ENCODE peak calls at places on chromosomes 7 and 10, in four cellular contexts. One of them, this sample, is unnamed.

GRCh38 chr7:117796889-117797288 is 76.4 kb downstream of the CTTNBP2 start:
- DNase-seq in HepG2: no peak
- DNase-seq in HEK293T: no peak
- DNase-seq in WTC11: no peak
- DNase-seq in this sample: no peak

GRCh38 chr10:92689663-92690210 is at the start of gene HHEX:
- DNase-seq in WTC11: peak
- DNase-seq in HEK293T: peak
- DNase-seq in HepG2: peak
- DNase-seq in this sample: peak

GRCh38 chr10:122543676-122544075 is 16.9 kb upstream of the DMBT1 start:
- DNase-seq in WTC11: no peak
- DNase-seq in HEK293T: no peak
- DNase-seq in HepG2: no peak
- DNase-seq in this sample: no peak

GRCh38 chr10:66259836-66260235 is 666.0 kb upstream of the LRRTM3 start:
- DNase-seq in WTC11: no peak
- DNase-seq in HEK293T: no peak
- DNase-seq in HepG2: no peak
- DNase-seq in this sample: no peak

GRCh38 chr7:138890782-138891445 is 90.3 kb downstream of the KIAA1549 start:
- DNase-seq in HEK293T: no peak
- DNase-seq in HepG2: peak
- DNase-seq in WTC11: no peak
- DNase-seq in this sample: no peak

GRCh38 chr7:47940482-47941001 is 7.7 kb downstream of the PKD1L1 start:
- DNase-seq in HepG2: no peak
- DNase-seq in WTC11: no peak
- DNase-seq in HEK293T: no peak
- DNase-seq in this sample: no peak

GRCh38 chr10:35641430-35642015 is 573 bp downstream of the FZD8 start:
- DNase-seq in WTC11: peak
- DNase-seq in HEK293T: no peak
- DNase-seq in HepG2: no peak
- DNase-seq in this sample: no peak

GRCh38 chr7:24609059-24609458 is 35.8 kb downstream of the PALS2 start:
- DNase-seq in HEK293T: no peak
- DNase-seq in HepG2: no peak
- DNase-seq in WTC11: peak
- DNase-seq in this sample: no peak

GRCh38 chr7:3738964-3739363 is 437.9 kb downstream of the SDK1 start:
- DNase-seq in HEK293T: no peak
- DNase-seq in HepG2: no peak
- DNase-seq in WTC11: no peak
- DNase-seq in this sample: no peak

GRCh38 chr7:157506268-157506667 is 169.5 kb downstream of the DNAJB6 start:
- DNase-seq in WTC11: no peak
- DNase-seq in HepG2: no peak
- DNase-seq in HEK293T: no peak
- DNase-seq in this sample: no peak

GRCh38 chr10:116364808-116365207 is 40.6 kb downstream of the CCDC172 start:
- DNase-seq in HepG2: no peak
- DNase-seq in HEK293T: no peak
- DNase-seq in WTC11: no peak
- DNase-seq in this sample: no peak

GRCh38 chr7:79806161-79806734 is 328.4 kb upstream of the GNAI1 start:
- DNase-seq in HepG2: peak
- DNase-seq in WTC11: no peak
- DNase-seq in HEK293T: peak
- DNase-seq in this sample: no peak

GRCh38 chr7:12951397-12951801 is 264.0 kb downstream of the ARL4A start:
- DNase-seq in WTC11: no peak
- DNase-seq in HepG2: no peak
- DNase-seq in HEK293T: no peak
- DNase-seq in this sample: no peak

GRCh38 chr7:29883462-29884398 is 77.4 kb downstream of the WIPF3 start:
- DNase-seq in HepG2: no peak
- DNase-seq in WTC11: peak
- DNase-seq in HEK293T: no peak
- DNase-seq in this sample: no peak

GRCh38 chr10:24851595-24851994 is 100.8 kb downstream of the PRTFDC1 start:
- DNase-seq in HEK293T: no peak
- DNase-seq in HepG2: no peak
- DNase-seq in WTC11: no peak
- DNase-seq in this sample: no peak

GRCh38 chr10:72846225-72846624 is 47.3 kb upstream of the OIT3 start:
- DNase-seq in HepG2: no peak
- DNase-seq in HEK293T: no peak
- DNase-seq in WTC11: no peak
- DNase-seq in this sample: no peak

GRCh38 chr7:70512719-70513118 is 619.2 kb upstream of the GALNT17 start:
- DNase-seq in HepG2: no peak
- DNase-seq in HEK293T: no peak
- DNase-seq in WTC11: no peak
- DNase-seq in this sample: no peak

GRCh38 chr10:6119962-6120361 is 31.1 kb downstream of the RBM17 start:
- DNase-seq in HEK293T: no peak
- DNase-seq in HepG2: no peak
- DNase-seq in WTC11: no peak
- DNase-seq in this sample: no peak

GRCh38 chr10:47058961-47059391 is 147.7 kb downstream of the PTPN20 start:
- DNase-seq in WTC11: no peak
- DNase-seq in HEK293T: peak
- DNase-seq in HepG2: no peak
- DNase-seq in this sample: no peak

GRCh38 chr10:93991101-93991500 is 2.6 kb upstream of the PLCE1 start:
- DNase-seq in WTC11: no peak
- DNase-seq in HepG2: no peak
- DNase-seq in HEK293T: no peak
- DNase-seq in this sample: no peak

GRCh38 chr10:124533266-124533665 is 71.6 kb downstream of the LHPP start:
- DNase-seq in HepG2: no peak
- DNase-seq in HEK293T: no peak
- DNase-seq in WTC11: no peak
- DNase-seq in this sample: no peak

GRCh38 chr7:143257501-143257900 is 5.7 kb upstream of the GSTK1 start:
- DNase-seq in WTC11: no peak
- DNase-seq in HepG2: no peak
- DNase-seq in HEK293T: no peak
- DNase-seq in this sample: peak

GRCh38 chr7:121521681-121522405 is 125.7 kb upstream of the FAM3C start:
- DNase-seq in HepG2: no peak
- DNase-seq in WTC11: no peak
- DNase-seq in HEK293T: no peak
- DNase-seq in this sample: no peak

GRCh38 chr7:18151419-18151818 is 123.8 kb upstream of the PRPS1L1 start:
- DNase-seq in HEK293T: peak
- DNase-seq in WTC11: no peak
- DNase-seq in HepG2: no peak
- DNase-seq in this sample: no peak

GRCh38 chr7:92916751-92917369 is 80.5 kb upstream of the CDK6 start:
- DNase-seq in HEK293T: no peak
- DNase-seq in WTC11: peak
- DNase-seq in HepG2: peak
- DNase-seq in this sample: no peak

GRCh38 chr7:80609732-80610131 is 28.7 kb upstream of the CD36 start:
- DNase-seq in HEK293T: no peak
- DNase-seq in WTC11: no peak
- DNase-seq in HepG2: no peak
- DNase-seq in this sample: no peak

GRCh38 chr7:71488308-71488707 is 356.4 kb downstream of the GALNT17 start:
- DNase-seq in WTC11: no peak
- DNase-seq in HEK293T: no peak
- DNase-seq in HepG2: no peak
- DNase-seq in this sample: no peak

GRCh38 chr10:5305374-5305773 is 59.4 kb upstream of the UCN3 start:
- DNase-seq in WTC11: no peak
- DNase-seq in HEK293T: no peak
- DNase-seq in HepG2: no peak
- DNase-seq in this sample: no peak

GRCh38 chr7:37657798-37658197 is 25.8 kb upstream of the GPR141 start:
- DNase-seq in HEK293T: no peak
- DNase-seq in HepG2: no peak
- DNase-seq in WTC11: no peak
- DNase-seq in this sample: no peak

GRCh38 chr7:44762726-44763522 is 14.3 kb downstream of the ZMIZ2 start:
- DNase-seq in WTC11: no peak
- DNase-seq in HEK293T: no peak
- DNase-seq in HepG2: no peak
- DNase-seq in this sample: no peak

GRCh38 chr7:20783716-20784310 is 2.9 kb downstream of the SP8 start:
- DNase-seq in WTC11: peak
- DNase-seq in HepG2: no peak
- DNase-seq in HEK293T: no peak
- DNase-seq in this sample: no peak

GRCh38 chr7:67566101-67566500 is 569.5 kb downstream of the TYW1 start:
- DNase-seq in HepG2: no peak
- DNase-seq in WTC11: no peak
- DNase-seq in HEK293T: no peak
- DNase-seq in this sample: no peak

GRCh38 chr7:121330053-121330833 is 1.4 kb downstream of the WNT16 start:
- DNase-seq in WTC11: peak
- DNase-seq in HEK293T: peak
- DNase-seq in HepG2: no peak
- DNase-seq in this sample: peak

GRCh38 chr7:23200331-23200730 is 18.5 kb downstream of the NUP42 start:
- DNase-seq in HepG2: no peak
- DNase-seq in WTC11: no peak
- DNase-seq in HEK293T: no peak
- DNase-seq in this sample: no peak

GRCh38 chr7:23191022-23191421 is 9.2 kb downstream of the NUP42 start:
- DNase-seq in WTC11: no peak
- DNase-seq in HepG2: no peak
- DNase-seq in HEK293T: no peak
- DNase-seq in this sample: peak

GRCh38 chr7:23196306-23196705 is 14.5 kb downstream of the NUP42 start:
- DNase-seq in WTC11: no peak
- DNase-seq in HEK293T: no peak
- DNase-seq in HepG2: no peak
- DNase-seq in this sample: no peak
- TF ChIP-seq ELF4 in WTC11: no peak
- TF ChIP-seq ELF4 in HEK293T: no peak
- TF ChIP-seq ELF4 in HepG2: no peak
- TF ChIP-seq ELF4 in this sample: no peak

DNA sequence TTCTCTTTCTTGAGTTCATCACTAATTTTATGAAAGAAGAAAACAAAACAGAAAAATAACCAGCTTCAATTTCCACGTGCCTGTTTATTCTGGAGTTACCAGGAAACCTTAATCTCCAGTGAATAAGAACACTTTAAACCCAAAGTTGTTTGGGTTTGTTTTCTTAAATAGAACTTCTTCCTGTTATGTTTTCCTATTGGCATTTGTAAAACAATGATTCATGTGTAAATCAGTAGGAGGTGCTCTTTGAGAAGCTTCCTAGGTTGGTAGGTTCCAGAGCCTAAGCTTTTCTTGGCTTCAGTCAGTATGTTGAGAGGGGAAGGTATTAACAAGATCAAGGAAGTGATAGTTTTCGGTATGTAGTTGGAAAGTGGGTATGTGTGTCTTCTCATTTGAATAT is 119.0 kb downstream of the BICC1 start:
- DNase-seq in WTC11: no peak
- DNase-seq in HEK293T: no peak
- DNase-seq in HepG2: no peak
- DNase-seq in this sample: no peak
- TF ChIP-seq ELF4 in WTC11: no peak
- TF ChIP-seq ELF4 in HEK293T: no peak
- TF ChIP-seq ELF4 in HepG2: no peak
- TF ChIP-seq ELF4 in this sample: no peak

DNA sequence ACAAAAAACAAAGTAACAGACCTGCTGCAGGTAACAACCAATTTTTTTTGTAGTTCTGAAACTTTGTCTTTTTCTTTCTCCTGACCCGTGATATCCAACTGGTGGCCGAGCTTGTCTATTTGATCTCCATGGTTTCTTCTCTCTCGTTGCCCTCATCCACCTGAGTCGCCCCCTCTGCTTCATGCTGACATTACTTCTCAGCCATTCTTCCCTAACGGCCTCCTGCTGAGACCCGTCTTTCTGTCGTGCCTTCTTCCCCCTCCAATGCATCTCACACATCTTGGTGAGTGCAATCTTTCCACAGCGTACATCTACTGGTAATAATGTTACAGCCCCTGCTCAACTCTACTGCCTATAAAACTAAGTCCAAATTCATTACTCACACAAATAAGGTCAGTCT is 352.9 kb downstream of the RNLS start:
- DNase-seq in HepG2: no peak
- DNase-seq in HEK293T: no peak
- DNase-seq in WTC11: no peak
- DNase-seq in this sample: no peak
- TF ChIP-seq ELF4 in HepG2: no peak
- TF ChIP-seq ELF4 in HEK293T: no peak
- TF ChIP-seq ELF4 in WTC11: no peak
- TF ChIP-seq ELF4 in this sample: no peak

GRCh38 chr10:78363190-78363589 is 329.5 kb downstream of the RPS24 start:
- DNase-seq in HepG2: no peak
- DNase-seq in HEK293T: no peak
- DNase-seq in WTC11: no peak
- DNase-seq in this sample: no peak

GRCh38 chr10:78367012-78367411 is 333.3 kb downstream of the RPS24 start:
- DNase-seq in WTC11: no peak
- DNase-seq in HEK293T: no peak
- DNase-seq in HepG2: no peak
- DNase-seq in this sample: no peak

GRCh38 chr10:78362406-78363022 is 328.9 kb downstream of the RPS24 start:
- DNase-seq in WTC11: no peak
- DNase-seq in HepG2: no peak
- DNase-seq in HEK293T: no peak
- DNase-seq in this sample: no peak

GRCh38 chr10:78367751-78368150 is 334.1 kb downstream of the RPS24 start:
- DNase-seq in HepG2: no peak
- DNase-seq in WTC11: no peak
- DNase-seq in HEK293T: no peak
- DNase-seq in this sample: no peak

GRCh38 chr10:78365711-78366110 is 332.0 kb downstream of the RPS24 start:
- DNase-seq in WTC11: no peak
- DNase-seq in HEK293T: no peak
- DNase-seq in HepG2: no peak
- DNase-seq in this sample: no peak
- TF ChIP-seq ELF4 in WTC11: no peak
- TF ChIP-seq ELF4 in HEK293T: no peak
- TF ChIP-seq ELF4 in HepG2: no peak
- TF ChIP-seq ELF4 in this sample: no peak